ENCODE peak calls at places on chromosomes 1 and 21, in nine cellular contexts. F is cardiac muscle cell; G is heart left ventricle; E is breast epithelium; U is RWPE2; Q is lower lobe of right lung; W is right lobe of liver; V is CD4-positive, CD25-positive, alpha-beta regulatory T cell; K is CD8-positive, alpha-beta T cell. C is an unnamed sample. For H3K4me1, the result is how much of the 10 kb centered on the place peaks cover.

GRCh38 chr1:119859647-119860046 is 36.7 kb downstream of the ADAM30 start:
- DNase-seq in W (no peak), G (no peak), F (no peak), K (no peak), U (no peak), V (no peak), E (no peak), Q (no peak), C (no peak)

GRCh38 chr1:199780948-199781347 is 246.6 kb upstream of the NR5A2 start:
- DNase-seq in Q (no peak), K (no peak), G (no peak), W (no peak), F (no peak), V (no peak), U (no peak), E (no peak), C (no peak)

GRCh38 chr1:151846062-151846568 is 6.5 kb upstream of the C2CD4D start:
- DNase-seq in Q (no peak), V (no peak), G (no peak), F (no peak), W (no peak), U (no peak), E (no peak), K (no peak), C (no peak)

GRCh38 chr1:233240839-233241682 is 54.5 kb downstream of the PCNX2 start:
- DNase-seq in K (no peak), W (peak), Q (peak), F (peak), U (no peak), E (peak), V (no peak), G (peak), C (peak)

GRCh38 chr1:54861070-54861761 is 25.8 kb downstream of the DHCR24 start:
- DNase-seq in E (no peak), W (no peak), F (peak), K (no peak), Q (no peak), V (no peak), G (no peak), U (no peak), C (no peak)

GRCh38 chr1:61208815-61209214 is 126.5 kb downstream of the NFIA start:
- DNase-seq in E (no peak), K (no peak), G (no peak), U (no peak), W (no peak), Q (no peak), F (no peak), V (no peak), C (no peak)

GRCh38 chr21:43845386-43845785 is 19.6 kb upstream of the AGPAT3 start:
- DNase-seq in G (no peak), E (no peak), U (no peak), V (no peak), Q (no peak), W (peak), K (no peak), F (no peak), C (no peak)

GRCh38 chr1:43587594-43587993 is 56.9 kb downstream of the PTPRF start:
- DNase-seq in V (no peak), U (no peak), F (no peak), W (no peak), G (no peak), Q (no peak), K (no peak), E (peak), C (no peak)

GRCh38 chr1:78004719-78005346 is at the start of gene DNAJB4:
- DNase-seq in F (peak), G (peak), V (peak), W (peak), E (peak), Q (no peak), K (peak), U (peak), C (peak)

GRCh38 chr1:61742620-61743431 is 546 bp downstream of the PATJ start:
- DNase-seq in E (peak), U (no peak), F (peak), K (no peak), Q (peak), W (peak), V (no peak), G (peak), C (peak)

GRCh38 chr1:89890085-89890754 is 69.4 kb downstream of the LRRC8D start:
- DNase-seq in F (no peak), Q (no peak), E (peak), W (no peak), V (no peak), G (no peak), U (peak), K (no peak), C (peak)

GRCh38 chr1:181094813-181095212 is 6.3 kb downstream of the IER5 start:
- DNase-seq in F (peak), U (no peak), Q (no peak), G (peak), W (no peak), K (no peak), V (no peak), E (no peak), C (peak)

GRCh38 chr1:39269791-39270342 is 65.4 kb downstream of the MACF1 start:
- DNase-seq in W (no peak), E (no peak), F (no peak), Q (no peak), G (no peak), V (no peak), U (no peak), K (no peak), C (no peak)

GRCh38 chr1:96995351-96995750 is 273.8 kb downstream of the PTBP2 start:
- DNase-seq in K (no peak), Q (no peak), E (no peak), F (peak), V (no peak), G (no peak), U (no peak), W (no peak), C (no peak)

GRCh38 chr1:101314244-101314643 is 77.4 kb downstream of the S1PR1 start:
- DNase-seq in G (no peak), E (no peak), K (no peak), W (no peak), V (no peak), U (no peak), Q (no peak), F (no peak), C (no peak)

GRCh38 chr1:31154632-31155215 is 85.0 kb downstream of the NKAIN1 start:
- DNase-seq in Q (peak), G (peak), F (peak), K (peak), E (peak), U (peak), V (peak), W (peak), C (peak)

GRCh38 chr1:19113362-19114092 is 96.5 kb downstream of the UBR4 start:
- DNase-seq in Q (no peak), G (no peak), F (peak), W (no peak), V (peak), U (no peak), E (no peak), K (no peak), C (no peak)

GRCh38 chr1:15757016-15757543 is 1.5 kb upstream of the FBLIM1 start:
- DNase-seq in G (no peak), K (no peak), V (no peak), U (no peak), F (no peak), W (no peak), E (no peak), Q (no peak), C (no peak)

GRCh38 chr1:84365225-84366221 is 32.8 kb upstream of the DNASE2B start:
- DNase-seq in W (no peak), E (no peak), Q (peak), K (no peak), V (no peak), F (no peak), U (peak), G (no peak), C (no peak)

GRCh38 chr1:184210048-184210447 is 158.5 kb downstream of the TSEN15 start:
- DNase-seq in E (no peak), Q (no peak), G (no peak), U (no peak), W (no peak), V (no peak), K (no peak), F (peak), C (no peak)

GRCh38 chr1:77407738-77408375 is 126.0 kb downstream of the AK5 start:
- DNase-seq in F (no peak), Q (no peak), W (no peak), K (no peak), V (no peak), G (no peak), U (no peak), E (no peak), C (no peak)

GRCh38 chr1:2532485-2533160 is 2.6 kb upstream of the HES5 start:
- DNase-seq in E (no peak), Q (no peak), W (no peak), G (no peak), V (no peak), F (no peak), U (no peak), K (no peak), C (no peak)

GRCh38 chr1:234936631-234937389 is 191.8 kb downstream of the TOMM20 start:
- DNase-seq in V (no peak), W (no peak), K (no peak), U (no peak), E (no peak), Q (no peak), F (no peak), G (no peak), C (no peak)

DNA sequence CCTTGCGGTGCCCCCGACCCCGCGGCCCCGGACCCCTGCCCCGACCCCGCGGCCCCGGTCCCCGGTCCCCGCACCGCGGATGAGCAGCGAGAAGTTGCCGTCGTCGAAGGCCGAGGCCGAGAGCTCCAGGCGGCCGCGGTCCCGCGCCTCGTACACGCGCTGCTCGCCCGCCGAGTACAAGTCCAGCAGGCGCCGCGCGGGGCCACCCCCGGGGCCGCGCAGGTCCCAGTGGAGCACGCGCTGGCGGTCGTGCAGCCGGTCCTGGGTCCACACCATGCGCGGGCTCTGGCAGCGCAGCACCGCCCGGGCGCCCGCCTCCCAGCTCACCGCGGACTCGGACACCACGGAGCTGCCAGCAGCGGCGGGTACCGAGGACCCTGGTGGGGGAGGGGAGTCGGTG is 3.0 kb downstream of the MXRA8 start:
- DNase-seq in U (peak), V (no peak), F (peak), Q (no peak), K (no peak), G (no peak), E (no peak), W (no peak), C (peak)
- H3K4me1 ChIP-seq in U (under half), V (under half), F (under half), Q (half or more), K (under half), G (under half), E (under half), W (under half), C (under half)

GRCh38 chr21:34808569-34809204 is 139.9 kb downstream of the CLIC6 start:
- DNase-seq in E (no peak), F (no peak), V (no peak), K (no peak), G (no peak), U (no peak), W (no peak), Q (no peak), C (no peak)
- H3K4me1 ChIP-seq in E (under half), F (under half), V (under half), K (under half), G (under half), U (half or more), W (under half), Q (under half), C (under half)

GRCh38 chr1:178938281-178938958 is 67.5 kb upstream of the ANGPTL1 start:
- DNase-seq in F (no peak), V (no peak), K (no peak), U (no peak), W (no peak), G (no peak), E (no peak), Q (no peak), C (no peak)
- H3K4me1 ChIP-seq in F (under half), V (under half), K (under half), U (under half), W (under half), G (under half), E (under half), Q (under half), C (under half)

DNA sequence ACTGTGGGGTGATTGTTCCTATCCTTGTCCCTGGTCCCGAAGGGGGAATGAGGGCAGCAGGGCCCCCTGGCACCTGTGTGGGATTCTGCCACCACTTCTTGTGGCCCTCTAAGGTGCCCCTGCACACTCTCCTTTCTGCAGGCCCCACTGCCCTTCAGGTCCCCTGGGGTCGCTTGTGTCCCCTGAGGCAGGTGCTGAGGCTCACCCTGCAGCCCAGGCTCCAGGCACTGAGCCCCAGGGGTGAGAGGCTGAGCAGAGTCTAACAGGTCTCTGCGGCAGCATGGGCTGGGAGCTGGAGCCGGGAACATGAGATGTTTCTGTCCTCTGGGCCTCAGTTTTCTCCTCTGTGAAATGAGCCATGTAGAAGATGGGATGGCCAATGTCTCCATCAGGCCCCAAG is 211.0 kb upstream of the VAMP3 start:
- DNase-seq in W (peak), F (no peak), U (peak), Q (no peak), V (no peak), K (no peak), E (no peak), G (no peak), C (no peak)
- H3K4me1 ChIP-seq in W (under half), F (under half), U (under half), Q (under half), V (under half), K (under half), E (under half), G (under half), C (under half)

GRCh38 chr21:26833011-26833410 is 12.2 kb downstream of the ADAMTS1 start:
- DNase-seq in U (no peak), K (no peak), F (no peak), E (no peak), V (no peak), W (no peak), Q (no peak), G (no peak), C (no peak)

GRCh38 chr21:26835027-26835713 is 10.0 kb downstream of the ADAMTS1 start:
- DNase-seq in F (no peak), V (no peak), Q (no peak), K (no peak), U (no peak), E (no peak), G (no peak), W (no peak), C (no peak)

GRCh38 chr21:26833460-26833939 is 11.7 kb downstream of the ADAMTS1 start:
- DNase-seq in W (no peak), K (no peak), Q (no peak), G (no peak), V (no peak), U (no peak), E (no peak), F (no peak), C (no peak)

GRCh38 chr21:26835714-26836265 is 9.4 kb downstream of the ADAMTS1 start:
- DNase-seq in W (no peak), U (no peak), Q (no peak), K (no peak), G (no peak), E (no peak), V (no peak), F (no peak), C (no peak)

GRCh38 chr21:26834181-26834945 is 10.8 kb downstream of the ADAMTS1 start:
- DNase-seq in W (no peak), E (no peak), U (no peak), G (no peak), V (no peak), F (no peak), Q (no peak), K (no peak), C (no peak)
- H3K4me1 ChIP-seq in W (under half), E (under half), U (under half), G (under half), V (under half), F (under half), Q (under half), K (under half), C (under half)

DNA sequence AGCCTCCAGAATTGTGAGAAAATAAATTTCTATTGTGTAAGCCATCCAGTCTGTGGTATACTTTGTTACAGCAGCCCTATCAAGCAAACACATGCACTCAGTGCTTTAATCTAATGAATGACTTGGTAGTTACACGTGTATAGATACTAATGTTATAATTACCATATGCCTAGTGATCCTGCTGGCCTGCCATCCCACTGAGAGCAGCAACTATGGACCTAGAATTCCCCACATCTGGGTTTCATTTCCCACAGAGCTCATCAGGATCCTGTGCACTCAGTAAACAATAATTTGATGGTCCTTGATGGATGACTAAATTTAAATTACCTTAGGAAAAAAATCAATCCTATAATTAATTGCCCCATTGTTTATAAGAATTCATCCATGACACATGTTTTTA is 86.5 kb upstream of the RGS1 start:
- DNase-seq in W (no peak), G (no peak), K (no peak), Q (no peak), U (no peak), V (no peak), E (no peak), F (no peak), C (no peak)
- H3K4me1 ChIP-seq in W (under half), G (under half), K (under half), Q (under half), U (under half), V (under half), E (under half), F (under half), C (under half)

GRCh38 chr21:24265987-24266386 is 1341.3 kb downstream of the MRPL39 start:
- DNase-seq in Q (no peak), W (no peak), E (no peak), G (no peak), U (no peak), K (no peak), V (no peak), F (no peak), C (no peak)
- H3K4me1 ChIP-seq in Q (under half), W (under half), E (under half), G (under half), U (under half), K (under half), V (under half), F (under half), C (under half)

C was measured in HAP-1.